ENCODE peak calls at places on chromosomes 1 and 21, in six cellular contexts. One of them, this sample, is unnamed.

GRCh38 chr1:9904571-9904970 is 5.5 kb downstream of the CTNNBIP1 start:
- DNase-seq in K562: no peak
- DNase-seq in GM12891: no peak
- DNase-seq in spleen: no peak
- DNase-seq in transverse colon: no peak
- DNase-seq in GM12878: no peak
- DNase-seq in this sample: no peak

GRCh38 chr1:18352640-18353245 is 128.0 kb upstream of the KLHDC7A start:
- DNase-seq in K562: no peak
- DNase-seq in GM12891: no peak
- DNase-seq in spleen: no peak
- DNase-seq in transverse colon: no peak
- DNase-seq in GM12878: no peak
- DNase-seq in this sample: no peak

GRCh38 chr1:39105061-39105840 is 79.1 kb downstream of the NDUFS5 start:
- DNase-seq in K562: peak
- DNase-seq in GM12891: peak
- DNase-seq in spleen: peak
- DNase-seq in transverse colon: peak
- DNase-seq in GM12878: no peak
- DNase-seq in this sample: peak

GRCh38 chr1:31441073-31441472 is 28.1 kb downstream of the SERINC2 start:
- DNase-seq in K562: no peak
- DNase-seq in GM12891: no peak
- DNase-seq in spleen: no peak
- DNase-seq in transverse colon: no peak
- DNase-seq in GM12878: no peak
- DNase-seq in this sample: no peak

GRCh38 chr1:67948155-67949075 is 102.0 kb downstream of the DIRAS3 start:
- DNase-seq in K562: no peak
- DNase-seq in GM12891: no peak
- DNase-seq in spleen: no peak
- DNase-seq in transverse colon: no peak
- DNase-seq in GM12878: no peak
- DNase-seq in this sample: no peak

GRCh38 chr1:171468120-171468790 is 17.1 kb upstream of the PRRC2C start:
- DNase-seq in K562: no peak
- DNase-seq in GM12891: no peak
- DNase-seq in spleen: no peak
- DNase-seq in transverse colon: no peak
- DNase-seq in GM12878: no peak
- DNase-seq in this sample: no peak

GRCh38 chr1:223320959-223321358 is 43.0 kb downstream of the SUSD4 start:
- DNase-seq in K562: no peak
- DNase-seq in GM12891: no peak
- DNase-seq in spleen: no peak
- DNase-seq in transverse colon: no peak
- DNase-seq in GM12878: no peak
- DNase-seq in this sample: no peak

GRCh38 chr21:42456457-42456856 is 39.6 kb downstream of the RSPH1 start:
- DNase-seq in K562: no peak
- DNase-seq in GM12891: no peak
- DNase-seq in spleen: peak
- DNase-seq in transverse colon: peak
- DNase-seq in GM12878: no peak
- DNase-seq in this sample: no peak

GRCh38 chr1:201610806-201611205 is 71.9 kb downstream of the NAV1 start:
- DNase-seq in K562: no peak
- DNase-seq in GM12891: no peak
- DNase-seq in spleen: peak
- DNase-seq in transverse colon: no peak
- DNase-seq in GM12878: no peak
- DNase-seq in this sample: no peak

GRCh38 chr1:26278835-26279597 is 870 bp upstream of the SH3BGRL3 start:
- DNase-seq in K562: peak
- DNase-seq in GM12891: no peak
- DNase-seq in spleen: no peak
- DNase-seq in transverse colon: peak
- DNase-seq in GM12878: no peak
- DNase-seq in this sample: no peak

GRCh38 chr1:43935711-43936427 is 2.3 kb downstream of the ARTN start:
- DNase-seq in K562: no peak
- DNase-seq in GM12891: no peak
- DNase-seq in spleen: no peak
- DNase-seq in transverse colon: peak
- DNase-seq in GM12878: no peak
- DNase-seq in this sample: no peak

GRCh38 chr1:45640293-45640692 is 16.4 kb upstream of the CCDC17 start:
- DNase-seq in K562: no peak
- DNase-seq in GM12891: no peak
- DNase-seq in spleen: no peak
- DNase-seq in transverse colon: no peak
- DNase-seq in GM12878: no peak
- DNase-seq in this sample: no peak

DNA sequence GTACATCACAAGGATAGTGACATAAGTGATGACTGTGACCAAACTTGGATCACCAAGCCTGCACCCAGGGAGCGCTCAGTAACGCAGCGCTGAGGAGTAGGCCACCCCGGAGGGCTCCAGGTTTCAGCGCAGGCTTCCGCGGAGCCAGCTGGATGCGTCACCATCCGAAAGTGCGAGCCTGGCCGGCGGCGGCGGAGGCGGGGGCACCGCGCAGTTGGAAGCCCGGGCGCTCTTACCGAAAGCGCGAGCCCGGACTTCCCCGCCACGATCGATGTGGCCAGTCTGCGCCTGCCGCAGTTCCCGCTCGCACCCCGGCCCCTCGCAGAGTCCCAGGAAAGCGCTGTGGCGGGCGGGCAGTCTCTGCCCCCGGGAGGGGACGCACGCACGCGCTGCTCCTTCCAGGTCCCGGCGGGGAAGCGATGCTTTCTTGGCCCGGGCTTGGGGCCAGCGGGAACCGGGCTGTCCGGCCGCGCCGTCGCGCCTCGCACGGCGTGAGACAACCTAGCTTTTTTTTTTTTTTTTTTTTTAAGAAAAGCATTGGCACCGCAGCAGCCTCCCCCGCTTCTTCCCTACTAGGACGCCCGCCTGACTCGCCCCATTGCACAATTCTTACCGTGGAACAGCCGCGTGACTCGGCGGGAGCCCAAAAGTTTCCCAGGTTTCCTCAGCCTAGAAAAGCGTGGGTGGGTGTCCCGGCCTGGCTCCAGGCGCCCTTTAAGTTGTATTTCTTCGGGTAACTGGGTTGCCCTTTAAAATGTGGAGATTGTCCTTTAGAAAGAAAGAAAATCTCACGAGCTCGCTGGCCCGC is 36.4 kb upstream of the JAK1 start:
- DNase-seq in K562: no peak
- DNase-seq in GM12891: peak
- DNase-seq in spleen: peak
- DNase-seq in transverse colon: peak
- DNase-seq in GM12878: no peak
- DNase-seq in this sample: peak
- TF ChIP-seq POLR2A in K562: no peak
- TF ChIP-seq POLR2A in GM12891: no peak
- TF ChIP-seq POLR2A in spleen: no peak
- TF ChIP-seq POLR2A in transverse colon: peak
- TF ChIP-seq POLR2A in GM12878: no peak
- TF ChIP-seq POLR2A in this sample: no peak

DNA sequence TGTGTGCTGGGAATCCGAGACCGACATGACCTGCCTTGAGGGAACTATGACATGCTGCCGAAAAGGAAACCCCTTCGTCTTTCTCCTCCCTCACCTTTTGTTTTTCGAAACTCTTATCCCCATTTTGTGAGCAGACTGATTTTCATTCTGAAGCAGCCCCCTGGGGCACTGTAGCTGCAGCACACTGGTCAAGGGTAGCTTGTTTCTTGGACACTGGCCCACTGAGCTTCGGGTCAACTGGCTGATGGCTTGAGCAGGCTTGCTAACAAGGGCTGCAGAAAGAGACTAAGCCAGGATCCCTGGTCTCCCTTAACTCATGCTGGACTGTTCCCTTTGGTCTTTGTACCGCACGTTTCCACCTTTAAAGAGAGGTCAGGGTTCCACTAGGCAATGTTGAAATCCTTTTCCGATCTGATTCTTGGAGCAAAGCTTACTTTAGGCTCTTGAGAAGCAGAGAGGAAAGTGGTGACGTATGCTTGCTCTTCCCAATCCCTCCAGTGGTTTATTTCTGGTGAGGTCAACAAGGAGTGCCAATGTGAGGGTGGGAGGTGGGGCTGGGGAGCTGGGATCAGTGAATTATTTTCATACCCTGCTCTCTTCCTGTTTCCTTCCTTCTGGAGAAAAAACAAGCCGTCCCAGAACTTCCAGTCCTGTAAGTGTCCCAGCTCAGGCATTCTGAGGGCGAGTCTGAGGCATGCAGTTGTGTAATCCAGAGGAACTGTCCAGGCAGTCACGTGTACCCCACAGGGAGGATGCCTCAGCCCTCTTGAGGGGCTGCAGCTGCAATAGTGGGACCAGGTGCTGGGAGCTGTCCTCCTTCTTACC is 7.6 kb downstream of the CYP4B1 start:
- DNase-seq in K562: no peak
- DNase-seq in GM12891: no peak
- DNase-seq in spleen: no peak
- DNase-seq in transverse colon: no peak
- DNase-seq in GM12878: no peak
- DNase-seq in this sample: no peak
- TF ChIP-seq POLR2AphosphoS5 in K562: no peak
- TF ChIP-seq POLR2AphosphoS5 in GM12891: no peak
- TF ChIP-seq POLR2AphosphoS5 in spleen: no peak
- TF ChIP-seq POLR2AphosphoS5 in transverse colon: no peak
- TF ChIP-seq POLR2AphosphoS5 in GM12878: no peak
- TF ChIP-seq POLR2AphosphoS5 in this sample: no peak

GRCh38 chr1:225888898-225889690 is at the start of gene LEFTY1:
- DNase-seq in K562: no peak
- DNase-seq in GM12891: no peak
- DNase-seq in spleen: no peak
- DNase-seq in transverse colon: peak
- DNase-seq in GM12878: no peak
- DNase-seq in this sample: no peak
- TF ChIP-seq POLR2A in K562: no peak
- TF ChIP-seq POLR2A in GM12891: no peak
- TF ChIP-seq POLR2A in spleen: no peak
- TF ChIP-seq POLR2A in transverse colon: peak
- TF ChIP-seq POLR2A in GM12878: no peak
- TF ChIP-seq POLR2A in this sample: no peak

DNA sequence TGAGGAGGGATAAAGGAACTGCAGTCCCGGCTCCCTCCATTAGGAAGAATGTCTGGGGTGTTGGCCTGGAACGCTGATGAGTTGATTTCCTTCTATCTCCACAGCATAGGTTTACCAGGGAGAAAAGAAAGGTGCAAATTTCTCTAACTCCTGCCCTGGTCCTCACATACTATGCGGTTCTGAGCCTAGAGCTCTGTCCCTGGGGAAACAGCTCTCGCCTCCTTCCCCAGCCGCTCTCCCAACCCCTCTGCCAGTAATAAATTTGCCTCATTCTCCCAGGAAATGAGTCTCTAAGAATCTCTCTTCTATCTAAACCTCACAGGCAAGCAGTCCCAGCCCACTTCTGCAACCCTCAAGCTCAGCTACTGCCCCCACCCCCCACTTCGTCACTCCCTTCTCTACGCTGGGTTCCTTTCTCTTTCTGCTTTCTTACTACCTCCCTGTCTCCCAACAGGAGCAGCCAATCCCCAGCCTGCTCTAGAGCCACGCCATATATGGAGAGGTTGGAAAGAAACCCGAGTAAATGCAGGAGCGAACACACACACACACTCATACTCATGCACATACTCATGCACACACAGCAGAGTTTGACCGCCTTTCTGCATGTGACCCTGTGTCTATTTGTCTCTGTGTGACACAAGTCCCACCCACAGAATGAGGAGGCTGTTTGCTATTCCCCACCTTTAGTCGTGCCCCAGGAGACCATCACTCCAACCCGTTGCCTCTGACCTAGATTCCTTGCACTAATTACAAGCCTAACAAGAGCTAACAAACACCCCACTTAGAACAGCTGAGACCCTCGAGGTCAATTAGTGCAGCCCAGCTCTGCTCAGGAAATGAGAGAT is 13.4 kb downstream of the PLEKHO1 start:
- DNase-seq in K562: peak
- DNase-seq in GM12891: no peak
- DNase-seq in spleen: peak
- DNase-seq in transverse colon: peak
- DNase-seq in GM12878: peak
- DNase-seq in this sample: no peak
- TF ChIP-seq POLR2AphosphoS5 in K562: peak
- TF ChIP-seq POLR2AphosphoS5 in GM12891: peak
- TF ChIP-seq POLR2AphosphoS5 in spleen: peak
- TF ChIP-seq POLR2AphosphoS5 in transverse colon: peak
- TF ChIP-seq POLR2AphosphoS5 in GM12878: peak
- TF ChIP-seq POLR2AphosphoS5 in this sample: peak

GRCh38 chr1:20484526-20485462 is 1.2 kb downstream of the CAMK2N1 start:
- DNase-seq in K562: no peak
- DNase-seq in GM12891: no peak
- DNase-seq in spleen: no peak
- DNase-seq in transverse colon: no peak
- DNase-seq in GM12878: no peak
- DNase-seq in this sample: no peak

GRCh38 chr1:20486457-20487235 is 636 bp upstream of the CAMK2N1 start:
- DNase-seq in K562: peak
- DNase-seq in GM12891: no peak
- DNase-seq in spleen: no peak
- DNase-seq in transverse colon: peak
- DNase-seq in GM12878: no peak
- DNase-seq in this sample: no peak

GRCh38 chr1:20483833-20484525 is 2.0 kb downstream of the CAMK2N1 start:
- DNase-seq in K562: no peak
- DNase-seq in GM12891: peak
- DNase-seq in spleen: no peak
- DNase-seq in transverse colon: peak
- DNase-seq in GM12878: no peak
- DNase-seq in this sample: no peak

GRCh38 chr1:20487236-20487590 is 1.2 kb upstream of the CAMK2N1 start:
- DNase-seq in K562: no peak
- DNase-seq in GM12891: no peak
- DNase-seq in spleen: no peak
- DNase-seq in transverse colon: no peak
- DNase-seq in GM12878: no peak
- DNase-seq in this sample: no peak

GRCh38 chr1:20485527-20486456 is at the start of gene CAMK2N1:
- DNase-seq in K562: peak
- DNase-seq in GM12891: peak
- DNase-seq in spleen: peak
- DNase-seq in transverse colon: peak
- DNase-seq in GM12878: no peak
- DNase-seq in this sample: peak
- TF ChIP-seq POLR2A in K562: no peak
- TF ChIP-seq POLR2A in GM12891: no peak
- TF ChIP-seq POLR2A in spleen: no peak
- TF ChIP-seq POLR2A in transverse colon: peak
- TF ChIP-seq POLR2A in GM12878: no peak
- TF ChIP-seq POLR2A in this sample: no peak

This sample was measured in GM12892.